ENCODE peak calls at places on chromosome 20, in seven cellular contexts. C is HEK293T; S is hippocampal formation; K is nephron progenitor cell; F is T follicular helper cell; Y is ELR; Q is stimulated activated CD4-positive, alpha-beta T cell treated with anti-CD3 and anti-CD28 coated beads, Interleukin-2, amount 100 ng/mL, for 48 hours. U is an unnamed sample.

GRCh38 chr20:53736757-53737403 is 143.2 kb upstream of the ZNF217 start:
- DNase-seq in C (no peak), S (no peak), K (no peak), F (no peak), Y (peak), Q (no peak), U (no peak)

GRCh38 chr20:46084805-46085792 is 4.7 kb downstream of the NCOA5 start:
- DNase-seq in C (no peak), S (no peak), K (no peak), F (no peak), Y (peak), Q (no peak), U (no peak)

GRCh38 chr20:63070301-63070625 is 63.5 kb upstream of the BHLHE23 start:
- DNase-seq in C (no peak), S (no peak), K (no peak), F (no peak), Y (no peak), Q (no peak), U (no peak)

GRCh38 chr20:48025061-48025515 is 239.8 kb upstream of the SULF2 start:
- DNase-seq in C (no peak), S (no peak), K (peak), F (no peak), Y (peak), Q (no peak), U (no peak)

GRCh38 chr20:6611911-6612614 is 155.4 kb upstream of the BMP2 start:
- DNase-seq in C (no peak), S (no peak), K (no peak), F (no peak), Y (no peak), Q (no peak), U (no peak)

GRCh38 chr20:37358366-37359150 is 12.6 kb downstream of the SRC start:
- DNase-seq in C (no peak), S (no peak), K (no peak), F (no peak), Y (no peak), Q (no peak), U (no peak)

GRCh38 chr20:48538058-48538825 is 289.6 kb downstream of the PREX1 start:
- DNase-seq in C (no peak), S (no peak), K (no peak), F (no peak), Y (peak), Q (no peak), U (no peak)

GRCh38 chr20:33407251-33407650 is 5.9 kb upstream of the CDK5RAP1 start:
- DNase-seq in C (no peak), S (no peak), K (no peak), F (no peak), Y (peak), Q (no peak), U (no peak)

GRCh38 chr20:5570442-5570841 is 179.8 kb upstream of the SHLD1 start:
- DNase-seq in C (no peak), S (peak), K (no peak), F (no peak), Y (no peak), Q (no peak), U (no peak)

GRCh38 chr20:25276533-25277050 is 28.7 kb downstream of the PYGB start:
- DNase-seq in C (no peak), S (no peak), K (no peak), F (no peak), Y (no peak), Q (no peak), U (no peak)

GRCh38 chr20:3628502-3629314 is 34.5 kb downstream of the GFRA4 start:
- DNase-seq in C (no peak), S (no peak), K (no peak), F (no peak), Y (no peak), Q (no peak), U (no peak)

GRCh38 chr20:1386323-1386722 is 6.5 kb downstream of the FKBP1A start:
- DNase-seq in C (no peak), S (no peak), K (no peak), F (no peak), Y (no peak), Q (no peak), U (no peak)

GRCh38 chr20:1741309-1742048 is 83.9 kb upstream of the SIRPG start:
- DNase-seq in C (no peak), S (no peak), K (no peak), F (no peak), Y (no peak), Q (no peak), U (no peak)

GRCh38 chr20:57558614-57559285 is 2.2 kb upstream of the PCK1 start:
- DNase-seq in C (no peak), S (no peak), K (no peak), F (no peak), Y (no peak), Q (no peak), U (no peak)

GRCh38 chr20:48682529-48683385 is 145.0 kb downstream of the PREX1 start:
- DNase-seq in C (peak), S (peak), K (peak), F (no peak), Y (peak), Q (no peak), U (no peak)

GRCh38 chr20:62529916-62530642 is 54.3 kb upstream of the GATA5 start:
- DNase-seq in C (no peak), S (no peak), K (no peak), F (no peak), Y (no peak), Q (no peak), U (no peak)

GRCh38 chr20:49762940-49763766 is 49.5 kb upstream of the B4GALT5 start:
- DNase-seq in C (no peak), S (no peak), K (no peak), F (no peak), Y (no peak), Q (no peak), U (no peak)

GRCh38 chr20:35192071-35192872 is 20.4 kb downstream of the PROCR start:
- DNase-seq in C (no peak), S (no peak), K (no peak), F (no peak), Y (no peak), Q (no peak), U (no peak)

GRCh38 chr20:2005359-2005758 is 11.5 kb upstream of the PDYN start:
- DNase-seq in C (no peak), S (no peak), K (no peak), F (no peak), Y (peak), Q (no peak), U (no peak)